ENCODE peak calls at places on chromosomes 13 and 19, in five cellular contexts. One of them, this sample, is unnamed.

GRCh38 chr19:41706741-41707501 is 1.5 kb upstream of the CEACAM5 start:
- DNase-seq in NCI-H345: peak
- DNase-seq in RWPE2: no peak
- DNase-seq in retinal pigment epithelial cell: no peak
- DNase-seq in heart left ventricle: no peak
- DNase-seq in this sample: peak

GRCh38 chr13:29935309-29935981 is 85.0 kb upstream of the UBL3 start:
- DNase-seq in NCI-H345: peak
- DNase-seq in RWPE2: no peak
- DNase-seq in retinal pigment epithelial cell: no peak
- DNase-seq in heart left ventricle: peak
- DNase-seq in this sample: peak

GRCh38 chr19:5115771-5116202 is 146.9 kb downstream of the KDM4B start:
- DNase-seq in NCI-H345: no peak
- DNase-seq in RWPE2: no peak
- DNase-seq in retinal pigment epithelial cell: no peak
- DNase-seq in heart left ventricle: no peak
- DNase-seq in this sample: no peak

GRCh38 chr13:31172001-31172400 is 10.3 kb upstream of the HSPH1 start:
- DNase-seq in NCI-H345: no peak
- DNase-seq in RWPE2: no peak
- DNase-seq in retinal pigment epithelial cell: no peak
- DNase-seq in heart left ventricle: no peak
- DNase-seq in this sample: no peak

GRCh38 chr13:44760434-44760833 is 184.3 kb upstream of the TSC22D1 start:
- DNase-seq in NCI-H345: no peak
- DNase-seq in RWPE2: no peak
- DNase-seq in retinal pigment epithelial cell: no peak
- DNase-seq in heart left ventricle: no peak
- DNase-seq in this sample: no peak

GRCh38 chr13:22107549-22107948 is 436.7 kb downstream of the FGF9 start:
- DNase-seq in NCI-H345: no peak
- DNase-seq in RWPE2: no peak
- DNase-seq in retinal pigment epithelial cell: no peak
- DNase-seq in heart left ventricle: no peak
- DNase-seq in this sample: no peak

GRCh38 chr13:27830010-27830409 is 37.7 kb downstream of the GSX1 start:
- DNase-seq in NCI-H345: peak
- DNase-seq in RWPE2: no peak
- DNase-seq in retinal pigment epithelial cell: no peak
- DNase-seq in heart left ventricle: peak
- DNase-seq in this sample: peak

GRCh38 chr13:61777281-61777680 is 361.6 kb upstream of the PCDH20 start:
- DNase-seq in NCI-H345: no peak
- DNase-seq in RWPE2: no peak
- DNase-seq in retinal pigment epithelial cell: peak
- DNase-seq in heart left ventricle: no peak
- DNase-seq in this sample: no peak

GRCh38 chr19:42247631-42248199 is 5.3 kb upstream of the GSK3A start:
- DNase-seq in NCI-H345: no peak
- DNase-seq in RWPE2: no peak
- DNase-seq in retinal pigment epithelial cell: no peak
- DNase-seq in heart left ventricle: no peak
- DNase-seq in this sample: no peak

GRCh38 chr13:104750377-104750776 is 1684.2 kb upstream of the SLC10A2 start:
- DNase-seq in NCI-H345: no peak
- DNase-seq in RWPE2: no peak
- DNase-seq in retinal pigment epithelial cell: no peak
- DNase-seq in heart left ventricle: no peak
- DNase-seq in this sample: no peak

GRCh38 chr19:14102756-14103155 is 12.2 kb upstream of the SAMD1 start:
- DNase-seq in NCI-H345: no peak
- DNase-seq in RWPE2: no peak
- DNase-seq in retinal pigment epithelial cell: no peak
- DNase-seq in heart left ventricle: no peak
- DNase-seq in this sample: no peak

GRCh38 chr19:29753934-29754305 is 38.9 kb upstream of the C19orf12 start:
- DNase-seq in NCI-H345: no peak
- DNase-seq in RWPE2: no peak
- DNase-seq in retinal pigment epithelial cell: no peak
- DNase-seq in heart left ventricle: no peak
- DNase-seq in this sample: no peak

GRCh38 chr19:28466107-28467045 is 746.6 kb downstream of the UQCRFS1 start:
- DNase-seq in NCI-H345: peak
- DNase-seq in RWPE2: no peak
- DNase-seq in retinal pigment epithelial cell: no peak
- DNase-seq in heart left ventricle: peak
- DNase-seq in this sample: peak

GRCh38 chr19:49106648-49107135 is 7.5 kb upstream of the LIN7B start:
- DNase-seq in NCI-H345: peak
- DNase-seq in RWPE2: no peak
- DNase-seq in retinal pigment epithelial cell: peak
- DNase-seq in heart left ventricle: no peak
- DNase-seq in this sample: peak

GRCh38 chr19:38401148-38401547 is 1.7 kb upstream of the FAM98C start:
- DNase-seq in NCI-H345: no peak
- DNase-seq in RWPE2: no peak
- DNase-seq in retinal pigment epithelial cell: peak
- DNase-seq in heart left ventricle: no peak
- DNase-seq in this sample: no peak

GRCh38 chr19:43574424-43575155 is 737 bp downstream of the XRCC1 start:
- DNase-seq in NCI-H345: no peak
- DNase-seq in RWPE2: no peak
- DNase-seq in retinal pigment epithelial cell: no peak
- DNase-seq in heart left ventricle: no peak
- DNase-seq in this sample: no peak

GRCh38 chr13:73081256-73081915 is 22.6 kb downstream of the KLF5 start:
- DNase-seq in NCI-H345: no peak
- DNase-seq in RWPE2: no peak
- DNase-seq in retinal pigment epithelial cell: no peak
- DNase-seq in heart left ventricle: no peak
- DNase-seq in this sample: no peak

This sample was measured in CD8-positive, alpha-beta T cell.